ENCODE peak calls at places on chromosomes 2 and 18, in five cellular contexts. K, Y, D, S and T are unnamed samples.

GRCh38 chr2:197427986-197428385 is 6.8 kb downstream of the SF3B1 start:
- DNase-seq in K (no peak), S (no peak), D (no peak), Y (no peak), T (no peak)

GRCh38 chr2:110806053-110806452 is 73.7 kb downstream of the ACOXL start:
- DNase-seq in K (peak; percentile 49), D (no peak), Y (no peak), S (no peak), T (no peak)

GRCh38 chr2:2939078-2939795 is 438.4 kb downstream of the EIPR1 start:
- DNase-seq in D (no peak), K (no peak), Y (no peak), S (no peak), T (no peak)

GRCh38 chr2:84319566-84319965 is 139.5 kb downstream of the SUCLG1 start:
- DNase-seq in K (no peak), D (no peak), S (no peak), Y (no peak), T (no peak)

GRCh38 chr2:230473378-230473777 is 57.4 kb downstream of the SP100 start:
- DNase-seq in K (peak; percentile 46), Y (no peak), D (no peak), S (no peak), T (no peak)

GRCh38 chr2:152425765-152426710 is 91.1 kb downstream of the FMNL2 start:
- DNase-seq in K (no peak), Y (no peak), D (peak; percentile 89), S (no peak), T (no peak)

GRCh38 chr2:121297217-121297830 is 12.3 kb upstream of the TFCP2L1 start:
- DNase-seq in S (peak; percentile 73), D (peak; percentile 41), K (no peak), Y (peak; percentile 39), T (no peak)

GRCh38 chr2:136006658-136007057 is 21.2 kb upstream of the DARS1 start:
- DNase-seq in K (no peak), S (no peak), D (no peak), Y (no peak), T (no peak)

GRCh38 chr2:160036736-160037135 is 25.7 kb downstream of the PLA2R1 start:
- DNase-seq in K (no peak), S (no peak), Y (no peak), D (no peak), T (no peak)

GRCh38 chr2:225091336-225091735 is 49.1 kb upstream of the DOCK10 start:
- DNase-seq in Y (no peak), D (no peak), S (peak; percentile 49), K (no peak), T (no peak)

GRCh38 chr2:69340101-69340775 is 46.8 kb downstream of the GFPT1 start:
- DNase-seq in S (no peak), K (no peak), Y (no peak), D (no peak), T (no peak)

GRCh38 chr2:7632420-7632819 is 715.2 kb downstream of the RNF144A start:
- DNase-seq in Y (no peak), D (no peak), S (no peak), K (no peak), T (no peak)

GRCh38 chr18:71707985-71708500 is 836.1 kb downstream of the CBLN2 start:
- DNase-seq in Y (no peak), S (no peak), D (no peak), K (no peak), T (no peak)

GRCh38 chr2:191933307-191934105 is 86.6 kb upstream of the CAVIN2 start:
- DNase-seq in S (no peak), Y (no peak), K (no peak), D (no peak), T (no peak)

GRCh38 chr2:234494361-234495075 is 2.4 kb downstream of the ARL4C start:
- DNase-seq in K (no peak), Y (no peak), D (no peak), S (peak; percentile 49), T (no peak)

GRCh38 chr2:136121511-136121910 is 3.6 kb upstream of the CXCR4 start:
- DNase-seq in Y (no peak), K (no peak), S (no peak), D (no peak), T (no peak)

GRCh38 chr18:6982398-6982797 is 135.2 kb downstream of the LAMA1 start:
- DNase-seq in S (no peak), K (no peak), D (no peak), Y (no peak), T (no peak)

GRCh38 chr18:11309172-11309571 is 159.8 kb upstream of the PIEZO2 start:
- DNase-seq in Y (no peak), K (no peak), S (no peak), D (peak; percentile 38), T (no peak)

GRCh38 chr18:67845035-67845434 is 328.5 kb upstream of the DSEL start:
- DNase-seq in Y (no peak), D (no peak), K (no peak), S (no peak), T (no peak)

GRCh38 chr2:153163055-153163454 is 315.5 kb downstream of the RPRM start:
- DNase-seq in S (no peak), D (peak; percentile 76), Y (no peak), K (no peak), T (no peak)

GRCh38 chr18:76443519-76444435 is 51.3 kb downstream of the ZNF516 start:
- DNase-seq in K (no peak), Y (no peak), S (no peak), D (no peak), T (no peak)

DNA sequence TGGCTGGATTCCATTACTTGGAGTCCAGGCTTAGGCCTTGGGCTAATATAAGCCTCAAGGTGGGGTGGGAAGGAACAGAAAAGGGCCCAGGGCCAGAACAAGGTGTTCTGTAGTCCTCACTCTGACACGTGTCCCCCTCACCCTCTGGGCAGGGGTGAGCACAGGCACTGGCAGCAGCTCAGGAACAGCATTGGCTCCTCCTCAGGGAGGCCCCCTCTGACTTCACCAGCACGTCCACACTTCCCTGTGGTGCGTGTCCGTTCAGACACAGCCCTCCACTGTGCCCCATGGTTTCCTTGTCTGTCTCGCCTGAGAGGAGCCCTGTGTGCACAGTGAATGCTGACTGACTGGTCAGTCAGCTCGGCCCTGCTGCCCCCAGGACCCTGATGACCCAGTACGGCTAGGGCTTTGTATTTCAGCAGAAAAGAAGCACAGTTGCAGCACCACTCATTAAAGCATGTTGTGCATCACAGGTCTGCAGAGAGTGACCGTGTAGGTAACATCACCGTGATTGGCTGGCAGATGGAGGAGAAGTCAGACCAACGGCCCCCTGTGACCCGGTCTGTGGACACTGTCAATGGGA is 70.8 kb downstream of the COA5 start:
- DNase-seq in S (no peak), D (no peak), Y (no peak), K (no peak), T (no peak)
- H3K4me1 ChIP-seq in S (no peaks in the 10 kb centered on the region), D (no peaks in the 10 kb centered on the region), Y (no peaks in the 10 kb centered on the region), K (no peaks in the 10 kb centered on the region), T (no peaks in the 10 kb centered on the region)

DNA sequence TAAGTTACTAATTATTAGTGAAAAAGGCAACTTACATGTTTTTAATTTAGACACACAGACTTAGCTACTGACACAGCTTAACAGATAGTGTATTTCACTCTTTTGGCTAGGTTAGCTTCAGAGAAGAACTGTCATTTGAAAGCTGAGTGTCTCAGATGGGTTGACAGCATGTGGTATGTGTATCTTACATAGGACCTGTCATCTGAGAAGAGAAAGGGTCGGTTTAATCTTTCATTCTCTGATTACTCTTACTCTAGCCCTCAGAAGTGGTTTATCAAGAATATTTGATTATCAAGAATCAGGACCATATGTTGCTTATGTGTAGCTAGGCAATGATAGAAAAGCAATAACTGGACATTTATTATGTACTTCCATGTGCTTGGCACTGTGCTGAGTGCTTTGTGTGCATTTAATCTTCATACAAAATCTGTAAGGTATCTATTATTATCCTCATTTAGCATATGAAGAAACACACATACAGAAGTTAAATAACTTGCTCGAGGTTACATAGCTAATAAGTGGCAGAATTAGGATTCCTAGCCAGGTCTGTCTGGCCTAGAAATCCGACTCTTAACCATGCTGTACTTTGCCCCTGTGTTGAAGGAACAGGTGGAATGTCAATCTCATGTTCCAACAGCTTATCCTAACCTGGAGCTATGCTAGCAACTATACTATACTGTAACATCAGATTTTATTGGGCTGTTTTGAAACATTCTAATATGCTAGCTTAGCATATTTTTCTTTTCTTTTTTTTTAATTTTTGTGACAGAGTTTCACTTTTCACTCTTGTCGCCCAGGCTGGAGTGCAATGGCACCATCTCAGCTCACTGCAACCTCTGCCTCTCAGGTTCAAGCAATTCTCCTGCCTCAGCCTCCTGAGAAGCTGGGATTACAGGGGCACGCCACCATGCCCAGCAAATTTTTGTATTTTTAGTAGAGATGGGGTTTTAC is 28.4 kb downstream of the CFLAR start:
- DNase-seq in K (no peak), S (no peak), Y (no peak), D (peak; percentile 70), T (no peak)
- TF ChIP-seq POLR2A in K (no peak), S (no peak), Y (no peak), D (no peak), T (no peak)

GRCh38 chr18:24853076-24853475 is 392.6 kb downstream of the HRH4 start:
- DNase-seq in Y (no peak), D (no peak), K (no peak), S (no peak), T (no peak)

GRCh38 chr18:24846133-24846532 is 385.7 kb downstream of the HRH4 start:
- DNase-seq in D (no peak), S (no peak), Y (no peak), K (no peak), T (no peak)

GRCh38 chr18:24850532-24850931 is 390.1 kb downstream of the HRH4 start:
- DNase-seq in D (no peak), K (no peak), S (no peak), Y (no peak), T (no peak)
- H3K4me1 ChIP-seq in D (no peaks in the 10 kb centered on the region), K (no peaks in the 10 kb centered on the region), S (no peaks in the 10 kb centered on the region), Y (no peaks in the 10 kb centered on the region), T (no peaks in the 10 kb centered on the region)

GRCh38 chr2:130727286-130727924 is 1.5 kb upstream of the GPR148 start:
- DNase-seq in Y (peak; percentile 89), K (peak; percentile 75), D (no peak), S (peak; percentile 32), T (no peak)
- TF ChIP-seq POLR2A in Y (peak; percentile 71), K (no peak), D (no peak), S (peak; percentile 48), T (no peak)

DNA sequence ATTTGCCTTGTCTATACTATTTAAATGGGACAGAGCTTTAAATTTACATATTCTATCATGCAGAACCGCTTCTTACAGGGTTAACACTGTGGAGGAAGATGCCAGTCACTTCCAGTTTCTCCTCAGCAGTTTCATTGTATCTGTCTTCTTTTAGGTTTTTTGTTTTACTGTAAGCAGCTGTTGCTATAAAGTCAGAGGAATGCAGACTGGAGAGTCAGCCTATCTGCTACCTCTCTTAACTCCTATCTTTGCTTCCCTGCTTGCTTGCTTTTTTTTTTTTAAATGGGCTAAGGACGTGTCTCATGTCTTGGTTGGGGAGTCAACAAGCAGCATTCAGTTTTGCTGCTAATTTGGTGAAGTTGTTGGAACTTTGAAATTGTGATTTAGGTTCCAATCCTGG is 8.9 kb downstream of the EPC2 start:
- DNase-seq in Y (no peak), S (no peak), D (no peak), K (no peak), T (no peak)
- H3K4me1 ChIP-seq in Y (peaks cover 55% of the 10 kb centered on the region), S (peaks cover 16% of the 10 kb centered on the region), D (peaks cover 47% of the 10 kb centered on the region), K (peaks cover 21% of the 10 kb centered on the region), T (peaks cover 7% of the 10 kb centered on the region)